ENCODE peak calls at places on chromosomes 12 and 14, in four cellular contexts. H is K562, X is HepG2, M is GM12878. C is an unnamed sample.
A peak's percentile ranks its signal among the peaks of the same experiment; 100 is the strongest.

GRCh38 chr12:49201595-49202295 is 12.9 kb upstream of the TUBA1A start:
- DNase-seq in M (no peak), H (no peak), X (no peak), C (no peak)

GRCh38 chr14:71498151-71498734 is 434.0 kb upstream of the RGS6 start:
- DNase-seq in X (no peak), H (no peak), M (no peak), C (no peak)

GRCh38 chr12:114869091-114869834 is 185.3 kb upstream of the TBX3 start:
- DNase-seq in X (no peak), M (no peak), H (no peak), C (no peak)

GRCh38 chr14:105859717-105860614 is 333.6 kb downstream of the TMEM121 start:
- DNase-seq in H (no peak), M (no peak), X (no peak), C (no peak)

GRCh38 chr14:37598085-37598972 is 2.9 kb downstream of the TTC6 start:
- DNase-seq in H (no peak), X (no peak), M (no peak), C (no peak)

GRCh38 chr14:82224610-82225009 is 691.0 kb upstream of the SEL1L start:
- DNase-seq in M (no peak), X (no peak), H (no peak), C (no peak)

GRCh38 chr12:49598527-49598926 is 6.9 kb downstream of the FAM186B start:
- DNase-seq in X (no peak), H (no peak), M (no peak), C (no peak)

GRCh38 chr14:74508844-74509428 is 15.4 kb downstream of the ISCA2 start:
- DNase-seq in M (no peak), X (no peak), H (no peak), C (no peak)

GRCh38 chr14:49861581-49861922 is 9.0 kb upstream of the NEMF start:
- DNase-seq in X (no peak), M (no peak), H (peak; percentile 12), C (peak; percentile 45)

GRCh38 chr12:38502420-38502819 is 185.8 kb downstream of the ALG10B start:
- DNase-seq in H (no peak), M (no peak), X (no peak), C (no peak)

GRCh38 chr12:89874146-89874545 is 165.5 kb upstream of the ATP2B1 start:
- DNase-seq in M (no peak), X (no peak), H (no peak), C (no peak)

GRCh38 chr12:14283489-14284144 is 81.9 kb upstream of the ATF7IP start:
- DNase-seq in X (no peak), H (no peak), M (peak; percentile 76), C (no peak)

GRCh38 chr12:2214411-2214810 is 161.6 kb downstream of the CACNA1C start:
- DNase-seq in M (no peak), H (no peak), X (no peak), C (no peak)

GRCh38 chr12:65911321-65911720 is 87.0 kb downstream of the HMGA2 start:
- DNase-seq in H (no peak), X (no peak), M (no peak), C (no peak)

GRCh38 chr14:89007906-89008305 is 183.5 kb downstream of the TTC8 start:
- DNase-seq in M (no peak), H (no peak), X (no peak), C (no peak)

GRCh38 chr12:32302218-32302826 is 97.0 kb upstream of the FGD4 start:
- DNase-seq in X (peak; percentile 53), H (peak; percentile 28), M (peak; percentile 63), C (peak; percentile 46)

GRCh38 chr12:27343255-27344000 is 10.8 kb downstream of the BMAL2 start:
- DNase-seq in X (no peak), M (no peak), H (no peak), C (no peak)

GRCh38 chr14:99267871-99268775 is 3.9 kb downstream of the BCL11B start:
- DNase-seq in M (no peak), H (no peak), X (no peak), C (no peak)

GRCh38 chr14:68473050-68473449 is 319.8 kb downstream of the ZFP36L1 start:
- DNase-seq in X (no peak), M (no peak), H (no peak), C (no peak)

GRCh38 chr12:118850244-118850825 is 131.0 kb upstream of the SRRM4 start:
- DNase-seq in H (peak; percentile 77), M (no peak), X (peak; percentile 22), C (peak; percentile 54)

GRCh38 chr12:58566599-58566998 is 353.7 kb downstream of the LRIG3 start:
- DNase-seq in H (no peak), M (no peak), X (no peak), C (no peak)

GRCh38 chr12:89827592-89827991 is 119.0 kb upstream of the ATP2B1 start:
- DNase-seq in X (no peak), M (no peak), H (peak; percentile 26), C (no peak)

GRCh38 chr14:52248057-52248456 is 19.4 kb upstream of the PTGDR start:
- DNase-seq in M (no peak), X (no peak), H (no peak), C (no peak)

GRCh38 chr14:65354131-65354530 is 58.4 kb upstream of the FUT8 start:
- DNase-seq in X (no peak), H (no peak), M (no peak), C (no peak)

GRCh38 chr14:65354715-65355114 is 57.8 kb upstream of the FUT8 start:
- DNase-seq in X (no peak), M (no peak), H (no peak), C (no peak)

GRCh38 chr14:65351493-65352224 is 60.9 kb upstream of the FUT8 start:
- DNase-seq in X (no peak), M (no peak), H (no peak), C (no peak)

GRCh38 chr14:65356327-65356836 is 56.1 kb upstream of the FUT8 start:
- DNase-seq in X (peak; percentile 55), H (peak; percentile 11), M (no peak), C (no peak)

DNA sequence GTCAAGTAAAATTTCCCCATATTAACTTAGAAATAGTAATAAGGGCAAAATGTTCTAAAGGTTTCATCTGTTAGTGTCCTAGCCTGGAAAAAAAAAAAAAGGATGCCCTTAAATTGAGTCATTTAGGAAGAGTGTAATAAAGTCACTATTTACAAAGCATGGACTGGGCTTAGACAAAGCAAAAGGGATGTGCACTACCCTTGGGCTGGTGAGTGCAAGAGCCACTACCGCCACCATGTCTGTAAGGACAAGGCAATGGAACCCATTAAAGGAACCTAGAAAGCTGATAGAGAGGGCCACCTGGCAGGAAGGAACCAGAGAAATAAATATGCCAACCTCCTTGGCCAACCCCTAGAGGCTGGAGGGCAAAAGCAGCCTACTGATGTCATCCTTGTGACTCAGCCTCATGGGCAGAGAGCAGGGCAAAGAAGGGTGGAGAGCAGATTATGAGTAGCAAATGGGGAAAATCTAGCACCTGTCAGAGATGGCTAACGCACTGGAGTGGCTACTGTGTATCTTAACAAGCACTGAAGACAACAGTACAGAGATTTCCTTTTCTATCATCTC is 59.5 kb upstream of the FUT8 start:
- DNase-seq in X (no peak), M (no peak), H (no peak), C (no peak)
- TF ChIP-seq BHLHE40 in X (no peak), M (no peak), H (no peak), C (no peak)

GRCh38 chr12:53695148-53696138 is 19.6 kb upstream of the ATP5MC2 start:
- DNase-seq in M (no peak), X (no peak), H (peak; percentile 67), C (peak; percentile 70)
- TF ChIP-seq FOXK2 in M (no peak), X (no peak), H (no peak), C (no peak)

DNA sequence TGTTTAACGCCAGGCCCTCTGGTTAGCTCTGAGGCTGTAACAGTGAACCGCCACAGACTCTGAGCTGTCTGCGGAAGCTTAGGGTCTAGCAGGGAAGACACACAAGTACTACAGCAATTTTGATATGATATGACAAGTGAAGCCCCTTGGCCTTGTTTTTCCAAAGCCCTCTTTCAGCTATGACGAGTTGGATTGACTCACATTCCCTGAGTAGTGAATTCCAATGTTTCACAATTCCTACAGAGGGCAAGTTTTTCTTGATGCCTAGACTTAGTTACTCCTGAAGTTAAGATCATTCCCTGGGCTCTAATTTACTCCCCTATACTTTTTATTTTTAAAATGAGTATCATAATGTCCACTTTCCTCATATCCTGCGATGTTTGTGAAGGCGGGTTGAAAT is 53.3 kb upstream of the CISTR start:
- DNase-seq in X (no peak), M (no peak), H (no peak), C (no peak)
- TF ChIP-seq FOXM1 in X (no peak), M (no peak), H (no peak), C (no peak)

DNA sequence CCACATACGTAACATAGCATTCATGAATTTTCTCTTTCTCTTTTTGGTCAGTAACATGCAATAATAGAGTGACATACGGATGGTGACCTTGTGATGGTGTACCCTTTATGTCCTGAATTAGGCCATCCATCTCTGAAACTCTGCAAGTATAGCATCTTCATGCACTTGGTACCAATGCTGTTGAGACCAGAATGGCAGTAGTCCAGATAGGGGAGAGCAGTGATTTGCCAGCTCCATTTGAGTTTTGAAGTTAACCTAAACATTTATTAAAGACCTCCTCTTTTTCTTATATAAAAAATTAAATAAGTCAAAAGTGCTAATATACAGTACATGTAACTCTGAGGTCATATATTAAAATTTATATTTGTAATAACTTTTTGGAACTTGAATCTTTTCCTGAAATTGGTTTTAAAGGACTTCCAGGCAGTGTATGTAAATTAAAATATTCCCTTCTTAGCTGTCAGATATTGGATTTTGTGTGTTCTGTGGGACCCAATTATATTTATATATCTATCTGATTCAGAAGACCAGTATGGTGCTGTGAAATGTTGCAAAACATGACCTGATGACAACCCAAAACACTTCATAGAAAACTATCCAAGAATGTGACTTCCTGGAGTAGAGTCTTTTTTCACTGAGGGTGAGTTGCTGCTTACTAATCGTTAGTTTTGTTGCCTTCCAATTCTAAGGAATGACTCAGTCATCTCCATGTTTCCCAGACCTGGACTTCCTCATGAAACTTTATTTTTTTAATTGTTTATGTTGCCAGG is 3.5 kb downstream of the ELK3 start:
- DNase-seq in M (no peak), X (no peak), H (no peak), C (no peak)
- TF ChIP-seq BHLHE40 in M (no peak), X (no peak), H (no peak), C (no peak)

DNA sequence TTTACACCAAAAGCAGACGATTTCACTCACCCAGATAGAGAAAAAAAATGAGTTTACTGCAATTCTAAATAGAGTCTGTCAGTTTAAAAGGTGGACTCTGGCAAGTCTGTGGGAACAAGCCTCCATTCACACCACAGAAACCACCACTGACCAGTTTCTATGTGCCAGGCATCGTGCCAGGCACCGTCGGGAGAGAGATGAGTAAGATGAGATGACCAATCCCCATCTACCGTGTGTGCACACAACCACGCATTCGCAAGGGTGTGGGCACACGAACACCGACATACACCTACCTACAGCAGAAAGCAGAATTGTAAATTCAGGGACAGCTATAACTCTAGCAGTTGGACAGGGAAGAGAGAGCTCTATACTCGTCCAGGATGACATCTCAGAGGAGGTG is 58.3 kb downstream of the PRIMA1 start:
- DNase-seq in M (no peak), X (no peak), H (no peak), C (no peak)
- TF ChIP-seq FOXK2 in M (no peak), X (no peak), H (no peak), C (no peak)

DNA sequence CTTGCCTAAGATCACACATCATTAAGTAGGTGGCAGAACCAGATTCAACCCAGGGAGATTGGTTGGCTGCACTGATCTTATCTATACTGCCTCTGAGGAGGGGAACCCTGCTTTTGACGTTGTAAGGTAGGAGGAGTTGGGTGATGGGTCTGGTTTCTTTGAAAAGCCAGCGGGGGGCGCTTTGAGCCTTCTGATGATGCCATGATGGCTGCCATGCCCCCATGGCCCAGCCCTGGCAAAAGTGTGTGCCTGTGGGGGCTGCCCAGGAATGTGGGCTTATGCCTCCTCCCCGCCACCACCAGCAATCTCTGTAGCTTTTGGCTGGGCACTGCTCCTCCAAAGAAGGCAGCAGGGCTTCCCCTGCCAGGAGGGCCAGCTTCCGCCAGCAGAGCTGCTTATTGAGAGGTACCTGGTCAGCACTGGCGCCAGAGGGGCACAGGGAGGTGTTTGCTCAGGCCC is 224.3 kb downstream of the SLC41A2 start:
- DNase-seq in M (no peak), X (peak; percentile 4), H (peak; percentile 33), C (peak; percentile 31)
- TF ChIP-seq FOXM1 in M (no peak), X (no peak), H (no peak), C (no peak)

GRCh38 chr14:95540236-95540635 is 5.4 kb downstream of the GLRX5 start:
- DNase-seq in X (no peak), M (no peak), H (no peak), C (no peak)
- TF ChIP-seq BHLHE40 in X (no peak), M (no peak), H (no peak), C (no peak)